ENCODE peak calls at places on chromosomes 6 and 20, in ten cellular contexts. S is SK-N-SH; J is CD4-positive, alpha-beta T cell; B is occipital lobe; W is effector CD4-positive, alpha-beta T cell; P is Right ventricle myocardium inferior; H is left colon; K is D341Med; X is pulmonary artery endothelial cell; R is left lobe of liver. I is an unnamed sample.

GRCh38 chr6:444653-445275 is 53.2 kb downstream of the IRF4 start:
- DNase-seq in S (no peak), J (peak), B (no peak), W (peak), P (no peak), H (no peak), K (no peak), X (no peak), R (no peak), I (no peak)

GRCh38 chr6:136921521-136921935 is 573 bp upstream of the SLC35D3 start:
- DNase-seq in S (peak), J (no peak), B (no peak), W (no peak), P (no peak), H (peak), K (peak), X (no peak), R (no peak), I (peak)

GRCh38 chr6:150667977-150668716 is 68.5 kb downstream of the PLEKHG1 start:
- DNase-seq in S (no peak), J (no peak), B (peak), W (no peak), P (peak), H (peak), K (no peak), X (peak), R (peak), I (peak)

GRCh38 chr20:49501917-49502316 is 19.4 kb upstream of the KCNB1 start:
- DNase-seq in S (no peak), J (no peak), B (no peak), W (no peak), P (no peak), H (no peak), K (no peak), X (no peak), R (no peak), I (no peak)

GRCh38 chr6:168585441-168585840 is 144.5 kb downstream of the SMOC2 start:
- DNase-seq in S (no peak), J (no peak), B (no peak), W (no peak), P (no peak), H (no peak), K (no peak), X (no peak), R (no peak), I (no peak)

GRCh38 chr6:47438481-47439347 is 38.9 kb upstream of the CD2AP start:
- DNase-seq in S (no peak), J (no peak), B (no peak), W (no peak), P (peak), H (no peak), K (no peak), X (no peak), R (no peak), I (no peak)

GRCh38 chr6:137751768-137752560 is 115.1 kb upstream of the TNFAIP3 start:
- DNase-seq in S (no peak), J (no peak), B (no peak), W (no peak), P (no peak), H (no peak), K (no peak), X (no peak), R (no peak), I (no peak)

GRCh38 chr6:84213217-84213616 is 14.2 kb downstream of the CEP162 start:
- DNase-seq in S (no peak), J (no peak), B (no peak), W (no peak), P (no peak), H (no peak), K (no peak), X (no peak), R (no peak), I (no peak)

GRCh38 chr6:145954985-145955384 is 9.2 kb downstream of the SHPRH start:
- DNase-seq in S (no peak), J (no peak), B (no peak), W (no peak), P (no peak), H (no peak), K (no peak), X (no peak), R (no peak), I (no peak)

GRCh38 chr6:10583509-10583908 is 62.4 kb downstream of the GCNT2 start:
- DNase-seq in S (no peak), J (no peak), B (no peak), W (no peak), P (no peak), H (no peak), K (no peak), X (no peak), R (no peak), I (no peak)

GRCh38 chr20:58213716-58214115 is 14.7 kb downstream of the ANKRD60 start:
- DNase-seq in S (no peak), J (no peak), B (no peak), W (no peak), P (no peak), H (no peak), K (no peak), X (no peak), R (no peak), I (no peak)

GRCh38 chr6:153231048-153231635 is 100.1 kb upstream of the RGS17 start:
- DNase-seq in S (peak), J (no peak), B (peak), W (no peak), P (no peak), H (peak), K (peak), X (no peak), R (no peak), I (peak)

GRCh38 chr6:65937982-65938381 is 231.0 kb upstream of the EYS start:
- DNase-seq in S (no peak), J (no peak), B (no peak), W (no peak), P (no peak), H (no peak), K (no peak), X (no peak), R (no peak), I (no peak)

GRCh38 chr6:163955752-163956151 is 541.2 kb downstream of the QKI start:
- DNase-seq in S (no peak), J (no peak), B (no peak), W (no peak), P (no peak), H (no peak), K (no peak), X (no peak), R (no peak), I (no peak)

GRCh38 chr6:145903356-145904102 is 60.6 kb downstream of the SHPRH start:
- DNase-seq in S (no peak), J (no peak), B (no peak), W (no peak), P (no peak), H (no peak), K (no peak), X (no peak), R (no peak), I (peak)

GRCh38 chr6:37052027-37052628 is 46.7 kb downstream of the FGD2 start:
- DNase-seq in S (no peak), J (no peak), B (no peak), W (no peak), P (no peak), H (no peak), K (no peak), X (no peak), R (no peak), I (no peak)

GRCh38 chr6:101399627-101399955 is 6.1 kb downstream of the GRIK2 start:
- DNase-seq in S (peak), J (no peak), B (no peak), W (no peak), P (no peak), H (no peak), K (no peak), X (no peak), R (no peak), I (no peak)

GRCh38 chr20:11350126-11351005 is 567.3 kb upstream of the BTBD3 start:
- DNase-seq in S (no peak), J (no peak), B (no peak), W (no peak), P (no peak), H (no peak), K (no peak), X (no peak), R (no peak), I (no peak)

GRCh38 chr20:33348136-33348937 is 53.0 kb downstream of the CDK5RAP1 start:
- DNase-seq in S (no peak), J (no peak), B (no peak), W (no peak), P (no peak), H (no peak), K (no peak), X (no peak), R (no peak), I (no peak)

GRCh38 chr6:44180886-44181285 is 22.3 kb downstream of the CAPN11 start:
- DNase-seq in S (no peak), J (no peak), B (no peak), W (no peak), P (no peak), H (no peak), K (peak), X (no peak), R (no peak), I (no peak)

GRCh38 chr6:73579851-73580246 is 59.0 kb upstream of the EEF1A1 start:
- DNase-seq in S (no peak), J (no peak), B (no peak), W (no peak), P (no peak), H (no peak), K (no peak), X (peak), R (peak), I (peak)

GRCh38 chr6:3773696-3774298 is 22.3 kb upstream of the PXDC1 start:
- DNase-seq in S (no peak), J (no peak), B (no peak), W (no peak), P (no peak), H (no peak), K (no peak), X (no peak), R (peak), I (no peak)

GRCh38 chr20:48725589-48725991 is 102.2 kb downstream of the PREX1 start:
- DNase-seq in S (peak), J (no peak), B (no peak), W (no peak), P (peak), H (no peak), K (no peak), X (peak), R (no peak), I (no peak)

GRCh38 chr6:129679758-129680157 is 30.2 kb downstream of the ARHGAP18 start:
- DNase-seq in S (no peak), J (no peak), B (no peak), W (no peak), P (no peak), H (no peak), K (peak), X (no peak), R (no peak), I (no peak)

GRCh38 chr6:129491436-129491835 is 218.5 kb downstream of the ARHGAP18 start:
- DNase-seq in S (no peak), J (no peak), B (no peak), W (no peak), P (no peak), H (no peak), K (no peak), X (no peak), R (no peak), I (no peak)

GRCh38 chr6:154127638-154128037 is 88.6 kb downstream of the OPRM1 start:
- DNase-seq in S (peak), J (no peak), B (no peak), W (no peak), P (no peak), H (no peak), K (no peak), X (no peak), R (no peak), I (no peak)

GRCh38 chr6:39301606-39302005 is 12.6 kb downstream of the KCNK17 start:
- DNase-seq in S (no peak), J (no peak), B (no peak), W (no peak), P (no peak), H (no peak), K (peak), X (no peak), R (no peak), I (peak)

GRCh38 chr6:144266091-144266649 is 19.0 kb upstream of the UTRN start:
- DNase-seq in S (no peak), J (no peak), B (no peak), W (no peak), P (peak), H (peak), K (no peak), X (no peak), R (no peak), I (no peak)

GRCh38 chr6:27684264-27685211 is 211.6 kb upstream of the ZNF184 start:
- DNase-seq in S (peak), J (no peak), B (peak), W (peak), P (no peak), H (peak), K (peak), X (no peak), R (no peak), I (peak)

GRCh38 chr6:52381249-52381648 is 19.3 kb downstream of the PAQR8 start:
- DNase-seq in S (no peak), J (no peak), B (no peak), W (no peak), P (no peak), H (no peak), K (no peak), X (no peak), R (no peak), I (no peak)

GRCh38 chr6:29557320-29557719 is 2.2 kb downstream of the UBD start:
- DNase-seq in S (no peak), J (no peak), B (no peak), W (no peak), P (no peak), H (no peak), K (no peak), X (no peak), R (no peak), I (no peak)

GRCh38 chr6:96823743-96824142 is 13.5 kb downstream of the GPR63 start:
- DNase-seq in S (no peak), J (no peak), B (no peak), W (no peak), P (no peak), H (no peak), K (no peak), X (no peak), R (no peak), I (no peak)

GRCh38 chr20:50794846-50795634 is at the start of gene BCAS4:
- DNase-seq in S (peak), J (peak), B (peak), W (peak), P (peak), H (peak), K (peak), X (peak), R (peak), I (peak)

GRCh38 chr6:161736341-161736740 is 462.5 kb upstream of the AGPAT4 start:
- DNase-seq in S (no peak), J (no peak), B (no peak), W (no peak), P (no peak), H (no peak), K (no peak), X (no peak), R (no peak), I (no peak)

GRCh38 chr20:62838511-62838910 is 21.7 kb downstream of the COL9A3 start:
- DNase-seq in S (peak), J (no peak), B (no peak), W (no peak), P (peak), H (peak), K (no peak), X (no peak), R (no peak), I (no peak)

GRCh38 chr20:22825076-22825475 is 210.0 kb upstream of the SSTR4 start:
- DNase-seq in S (no peak), J (no peak), B (no peak), W (no peak), P (no peak), H (no peak), K (no peak), X (peak), R (no peak), I (no peak)

GRCh38 chr20:29079769-29080690 is 2177.4 kb upstream of the DEFB115 start:
- DNase-seq in S (peak), J (no peak), B (no peak), W (no peak), P (peak), H (peak), K (peak), X (no peak), R (peak), I (peak)

GRCh38 chr6:125469915-125470314 is 168.1 kb upstream of the HDDC2 start:
- DNase-seq in S (no peak), J (no peak), B (no peak), W (no peak), P (no peak), H (no peak), K (no peak), X (peak), R (no peak), I (no peak)

I was measured in HuH-7.5.